ENCODE peak calls at places on chromosomes 6 and 20, in four cellular contexts. U, I, O and X are unnamed samples.

GRCh38 chr20:46917155-46917554 is 22.5 kb downstream of the EYA2 start:
- DNase-seq in U (no peak), I (no peak), O (no peak), X (no peak)

GRCh38 chr6:116190550-116190949 is 63.3 kb downstream of the TSPYL4 start:
- DNase-seq in U (no peak), I (no peak), O (no peak), X (peak)

GRCh38 chr6:1622851-1623768 is 13.4 kb downstream of the FOXC1 start:
- DNase-seq in U (no peak), I (no peak), O (no peak), X (no peak)

GRCh38 chr20:11924923-11925322 is 7.2 kb downstream of the BTBD3 start:
- DNase-seq in U (no peak), I (no peak), O (no peak), X (no peak)

GRCh38 chr20:13953227-13953626 is 37.2 kb downstream of the SEL1L2 start:
- DNase-seq in U (peak), I (no peak), O (no peak), X (no peak)

GRCh38 chr6:104625536-104625935 is 234.2 kb downstream of the HACE1 start:
- DNase-seq in U (no peak), I (no peak), O (no peak), X (peak)

GRCh38 chr20:363319-364078 is 16.6 kb downstream of the NRSN2 start:
- DNase-seq in U (peak), I (no peak), O (no peak), X (peak)

GRCh38 chr20:13819885-13820645 is 35.2 kb downstream of the NDUFAF5 start:
- DNase-seq in U (peak), I (peak), O (no peak), X (peak)

GRCh38 chr6:112781236-112781635 is 434.1 kb downstream of the RFPL4B start:
- DNase-seq in U (no peak), I (peak), O (no peak), X (peak)

GRCh38 chr6:122663981-122664380 is 53.8 kb downstream of the PKIB start:
- DNase-seq in U (peak), I (no peak), O (no peak), X (no peak)

GRCh38 chr20:48638546-48638945 is 189.3 kb downstream of the PREX1 start:
- DNase-seq in U (peak), I (peak), O (no peak), X (peak)

GRCh38 chr6:19279137-19279747 is 557.9 kb upstream of the ID4 start:
- DNase-seq in U (no peak), I (no peak), O (no peak), X (no peak)

GRCh38 chr20:11851646-11852045 is 66.0 kb upstream of the BTBD3 start:
- DNase-seq in U (no peak), I (no peak), O (no peak), X (peak)

GRCh38 chr6:77425676-77426075 is 37.6 kb downstream of the HTR1B start:
- DNase-seq in U (no peak), I (no peak), O (no peak), X (peak)

GRCh38 chr20:10185741-10186558 is 32.7 kb upstream of the SNAP25 start:
- DNase-seq in U (no peak), I (no peak), O (no peak), X (no peak)

GRCh38 chr20:1987826-1988225 is 6.0 kb downstream of the PDYN start:
- DNase-seq in U (no peak), I (no peak), O (no peak), X (no peak)

GRCh38 chr6:111086685-111087084 is 618 bp upstream of the SLC16A10 start:
- DNase-seq in U (no peak), I (no peak), O (no peak), X (no peak)

GRCh38 chr6:99822741-99823512 is 171.1 kb downstream of the MCHR2 start:
- DNase-seq in U (peak), I (peak), O (no peak), X (peak)

GRCh38 chr6:71383891-71384489 is 95.4 kb downstream of the OGFRL1 start:
- DNase-seq in U (peak), I (peak), O (no peak), X (peak)

GRCh38 chr20:37539424-37539823 is 11.7 kb upstream of the BLCAP start:
- DNase-seq in U (no peak), I (no peak), O (no peak), X (no peak)
- TF ChIP-seq FOS in U (no peak), I (no peak), O (no peak), X (no peak)

GRCh38 chr6:25375125-25375524 is 96.0 kb downstream of the CARMIL1 start:
- DNase-seq in U (no peak), I (no peak), O (no peak), X (no peak)

GRCh38 chr6:25381077-25381476 is 101.9 kb downstream of the CARMIL1 start:
- DNase-seq in U (no peak), I (no peak), O (no peak), X (no peak)

DNA sequence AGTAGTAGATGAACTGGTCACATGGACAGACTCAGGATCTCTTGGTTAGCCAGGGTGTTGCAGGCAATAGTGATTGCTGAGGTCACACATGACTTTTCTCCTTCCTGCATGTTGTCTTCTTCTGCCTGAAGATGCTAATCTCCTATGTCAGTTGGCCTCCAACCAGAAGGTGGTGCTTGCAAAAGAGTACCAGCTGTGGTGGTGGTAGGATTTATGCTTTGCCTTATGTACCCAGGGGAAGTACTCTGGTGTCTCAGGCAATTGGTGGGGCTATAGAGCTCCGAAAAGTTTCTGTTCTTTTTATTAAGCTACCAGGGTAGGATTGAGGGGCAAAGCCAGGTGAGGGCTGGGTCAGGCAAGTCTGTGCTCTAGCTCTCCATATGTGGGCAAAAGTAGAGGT is 98.5 kb downstream of the CARMIL1 start:
- DNase-seq in U (no peak), I (no peak), O (no peak), X (no peak)
- TF ChIP-seq FOS in U (no peak), I (no peak), O (no peak), X (no peak)

DNA sequence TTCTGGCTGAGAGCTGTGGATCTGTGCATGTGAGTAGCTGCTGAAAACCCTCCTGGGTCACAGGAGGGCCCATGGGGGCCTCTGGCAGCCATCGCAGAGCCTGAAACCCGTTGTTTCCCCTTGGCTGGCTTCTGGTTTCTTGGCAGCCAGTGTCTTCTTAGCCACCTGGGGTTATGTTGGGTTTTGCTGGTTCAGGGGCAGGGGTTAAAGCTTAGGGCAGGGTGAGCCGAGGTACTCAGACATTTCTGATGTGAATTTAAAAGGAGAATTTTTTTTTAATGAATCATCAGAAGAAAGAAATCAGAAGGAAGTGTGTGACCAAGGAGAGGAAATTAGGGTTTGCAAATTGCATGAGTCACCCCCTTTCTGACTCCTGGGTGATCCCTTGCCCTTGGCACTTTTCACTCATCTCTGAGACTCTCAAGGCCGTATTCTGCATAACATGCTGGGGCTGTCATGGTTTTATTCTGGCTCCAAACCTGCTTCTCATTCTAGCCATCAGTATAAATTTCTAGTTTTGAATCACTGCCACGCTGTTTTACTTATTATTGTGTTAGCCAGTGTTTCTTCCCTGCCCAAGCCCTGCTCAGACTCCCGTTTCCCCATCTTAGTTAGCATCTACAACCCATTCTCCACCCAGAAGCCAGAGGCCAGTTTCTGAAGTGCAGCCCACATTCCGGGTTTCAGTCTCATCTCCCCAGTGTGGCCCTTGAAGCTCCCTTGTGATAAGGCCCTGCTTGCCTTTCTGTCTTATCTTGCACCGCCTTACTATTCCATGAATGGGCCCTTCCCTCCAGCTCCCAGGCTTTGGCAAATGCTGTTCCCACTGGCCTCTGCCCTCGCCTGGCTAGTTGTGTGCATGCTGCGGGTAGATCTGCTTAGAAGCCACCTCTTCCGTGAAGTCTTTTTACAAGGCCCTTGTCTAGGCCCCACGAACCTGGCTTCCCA is 40.9 kb downstream of the TOX2 start:
- DNase-seq in U (peak), I (peak), O (peak), X (peak)
- TF ChIP-seq FOS in U (no peak), I (peak), O (no peak), X (peak)

GRCh38 chr6:8219352-8219943 is 117.1 kb upstream of the EEF1E1 start:
- DNase-seq in U (peak), I (peak), O (no peak), X (peak)
- TF ChIP-seq FOS in U (no peak), I (no peak), O (no peak), X (no peak)